ENCODE peak calls at places on chromosomes 5 and 9, in seven cellular contexts. One of them, this sample, is unnamed.

GRCh38 chr5:133924221-133924920 is 44.1 kb downstream of the C5orf15 start:
- DNase-seq in memory B cell: no peak
- DNase-seq in fibroblast of mammary gland: no peak
- DNase-seq in skeletal muscle cell: no peak
- DNase-seq in kidney epithelial cell: no peak
- DNase-seq in activated CD8-positive, alpha-beta T cell treated with anti-CD3 and anti-CD28 coated beads for 36 hours: no peak
- DNase-seq in T-helper 1 cell: no peak
- DNase-seq in this sample: no peak

GRCh38 chr9:133734600-133735414 is 3.3 kb downstream of the SARDH start:
- DNase-seq in fibroblast of mammary gland: no peak
- DNase-seq in kidney epithelial cell: no peak
- DNase-seq in memory B cell: no peak
- DNase-seq in skeletal muscle cell: no peak
- DNase-seq in T-helper 1 cell: no peak
- DNase-seq in activated CD8-positive, alpha-beta T cell treated with anti-CD3 and anti-CD28 coated beads for 36 hours: no peak
- DNase-seq in this sample: no peak

GRCh38 chr5:72108200-72109050 is 1.1 kb downstream of the MAP1B start:
- DNase-seq in skeletal muscle cell: no peak
- DNase-seq in activated CD8-positive, alpha-beta T cell treated with anti-CD3 and anti-CD28 coated beads for 36 hours: peak; percentile 14
- DNase-seq in fibroblast of mammary gland: peak; percentile 61
- DNase-seq in T-helper 1 cell: no peak
- DNase-seq in memory B cell: no peak
- DNase-seq in kidney epithelial cell: no peak
- DNase-seq in this sample: peak; percentile 30

GRCh38 chr9:133255371-133255940 is 19.5 kb downstream of the ABO start:
- DNase-seq in activated CD8-positive, alpha-beta T cell treated with anti-CD3 and anti-CD28 coated beads for 36 hours: no peak
- DNase-seq in kidney epithelial cell: no peak
- DNase-seq in T-helper 1 cell: no peak
- DNase-seq in memory B cell: no peak
- DNase-seq in skeletal muscle cell: no peak
- DNase-seq in fibroblast of mammary gland: no peak
- DNase-seq in this sample: no peak

GRCh38 chr5:159112436-159112835 is 12.7 kb upstream of the EBF1 start:
- DNase-seq in kidney epithelial cell: no peak
- DNase-seq in memory B cell: no peak
- DNase-seq in activated CD8-positive, alpha-beta T cell treated with anti-CD3 and anti-CD28 coated beads for 36 hours: no peak
- DNase-seq in fibroblast of mammary gland: no peak
- DNase-seq in T-helper 1 cell: no peak
- DNase-seq in skeletal muscle cell: no peak
- DNase-seq in this sample: no peak

GRCh38 chr9:129889461-129889935 is 54.2 kb downstream of the USP20 start:
- DNase-seq in memory B cell: no peak
- DNase-seq in activated CD8-positive, alpha-beta T cell treated with anti-CD3 and anti-CD28 coated beads for 36 hours: peak; percentile 58
- DNase-seq in skeletal muscle cell: no peak
- DNase-seq in fibroblast of mammary gland: no peak
- DNase-seq in T-helper 1 cell: no peak
- DNase-seq in kidney epithelial cell: no peak
- DNase-seq in this sample: no peak

GRCh38 chr9:132590037-132590317 is 7.6 kb downstream of the BARHL1 start:
- DNase-seq in T-helper 1 cell: no peak
- DNase-seq in skeletal muscle cell: no peak
- DNase-seq in activated CD8-positive, alpha-beta T cell treated with anti-CD3 and anti-CD28 coated beads for 36 hours: no peak
- DNase-seq in kidney epithelial cell: no peak
- DNase-seq in fibroblast of mammary gland: no peak
- DNase-seq in memory B cell: no peak
- DNase-seq in this sample: no peak

GRCh38 chr5:141003791-141004601 is 37.7 kb downstream of the PCDHAC2 start:
- DNase-seq in skeletal muscle cell: no peak
- DNase-seq in kidney epithelial cell: peak; percentile 58
- DNase-seq in activated CD8-positive, alpha-beta T cell treated with anti-CD3 and anti-CD28 coated beads for 36 hours: no peak
- DNase-seq in memory B cell: no peak
- DNase-seq in T-helper 1 cell: no peak
- DNase-seq in fibroblast of mammary gland: no peak
- DNase-seq in this sample: no peak

GRCh38 chr5:177520271-177520670 is 3.5 kb upstream of the DDX41 start:
- DNase-seq in kidney epithelial cell: no peak
- DNase-seq in activated CD8-positive, alpha-beta T cell treated with anti-CD3 and anti-CD28 coated beads for 36 hours: no peak
- DNase-seq in T-helper 1 cell: no peak
- DNase-seq in fibroblast of mammary gland: no peak
- DNase-seq in memory B cell: no peak
- DNase-seq in skeletal muscle cell: no peak
- DNase-seq in this sample: no peak

GRCh38 chr9:69215774-69216482 is 41.9 kb downstream of the TJP2 start:
- DNase-seq in skeletal muscle cell: no peak
- DNase-seq in activated CD8-positive, alpha-beta T cell treated with anti-CD3 and anti-CD28 coated beads for 36 hours: no peak
- DNase-seq in kidney epithelial cell: no peak
- DNase-seq in T-helper 1 cell: no peak
- DNase-seq in fibroblast of mammary gland: no peak
- DNase-seq in memory B cell: no peak
- DNase-seq in this sample: no peak

GRCh38 chr5:110054240-110054639 is 364.5 kb downstream of the MAN2A1 start:
- DNase-seq in activated CD8-positive, alpha-beta T cell treated with anti-CD3 and anti-CD28 coated beads for 36 hours: peak; percentile 89
- DNase-seq in kidney epithelial cell: peak; percentile 23
- DNase-seq in T-helper 1 cell: peak; percentile 69
- DNase-seq in fibroblast of mammary gland: peak; percentile 88
- DNase-seq in skeletal muscle cell: peak; percentile 66
- DNase-seq in memory B cell: peak; percentile 0
- DNase-seq in this sample: no peak

GRCh38 chr9:129010267-129010975 is 17.7 kb downstream of the SH3GLB2 start:
- DNase-seq in fibroblast of mammary gland: no peak
- DNase-seq in T-helper 1 cell: no peak
- DNase-seq in kidney epithelial cell: no peak
- DNase-seq in activated CD8-positive, alpha-beta T cell treated with anti-CD3 and anti-CD28 coated beads for 36 hours: no peak
- DNase-seq in memory B cell: no peak
- DNase-seq in skeletal muscle cell: no peak
- DNase-seq in this sample: no peak

GRCh38 chr9:115013998-115014397 is 83.6 kb upstream of the TNFSF8 start:
- DNase-seq in memory B cell: peak; percentile 74
- DNase-seq in activated CD8-positive, alpha-beta T cell treated with anti-CD3 and anti-CD28 coated beads for 36 hours: peak; percentile 80
- DNase-seq in fibroblast of mammary gland: peak; percentile 84
- DNase-seq in skeletal muscle cell: peak; percentile 37
- DNase-seq in kidney epithelial cell: no peak
- DNase-seq in T-helper 1 cell: peak; percentile 77
- DNase-seq in this sample: peak; percentile 40

GRCh38 chr9:87342743-87343142 is 154.9 kb upstream of the DAPK1 start:
- DNase-seq in memory B cell: no peak
- DNase-seq in fibroblast of mammary gland: peak; percentile 54
- DNase-seq in kidney epithelial cell: no peak
- DNase-seq in skeletal muscle cell: no peak
- DNase-seq in T-helper 1 cell: no peak
- DNase-seq in activated CD8-positive, alpha-beta T cell treated with anti-CD3 and anti-CD28 coated beads for 36 hours: no peak
- DNase-seq in this sample: no peak

GRCh38 chr5:41751867-41752266 is 118.4 kb downstream of the OXCT1 start:
- DNase-seq in T-helper 1 cell: no peak
- DNase-seq in activated CD8-positive, alpha-beta T cell treated with anti-CD3 and anti-CD28 coated beads for 36 hours: no peak
- DNase-seq in kidney epithelial cell: no peak
- DNase-seq in fibroblast of mammary gland: no peak
- DNase-seq in memory B cell: no peak
- DNase-seq in skeletal muscle cell: no peak
- DNase-seq in this sample: no peak

GRCh38 chr5:134142806-134143205 is 28.3 kb downstream of the TCF7 start:
- DNase-seq in memory B cell: no peak
- DNase-seq in activated CD8-positive, alpha-beta T cell treated with anti-CD3 and anti-CD28 coated beads for 36 hours: no peak
- DNase-seq in T-helper 1 cell: peak; percentile 1
- DNase-seq in kidney epithelial cell: no peak
- DNase-seq in fibroblast of mammary gland: no peak
- DNase-seq in skeletal muscle cell: no peak
- DNase-seq in this sample: no peak

GRCh38 chr5:35852084-35852734 is 4.5 kb upstream of the IL7R start:
- DNase-seq in memory B cell: no peak
- DNase-seq in T-helper 1 cell: peak; percentile 21
- DNase-seq in kidney epithelial cell: no peak
- DNase-seq in fibroblast of mammary gland: peak; percentile 25
- DNase-seq in skeletal muscle cell: no peak
- DNase-seq in activated CD8-positive, alpha-beta T cell treated with anti-CD3 and anti-CD28 coated beads for 36 hours: peak; percentile 82
- DNase-seq in this sample: no peak

GRCh38 chr5:59107692-59108091 is 524.8 kb downstream of the RAB3C start:
- DNase-seq in memory B cell: no peak
- DNase-seq in fibroblast of mammary gland: peak; percentile 60
- DNase-seq in activated CD8-positive, alpha-beta T cell treated with anti-CD3 and anti-CD28 coated beads for 36 hours: no peak
- DNase-seq in skeletal muscle cell: peak; percentile 76
- DNase-seq in T-helper 1 cell: no peak
- DNase-seq in kidney epithelial cell: no peak
- DNase-seq in this sample: no peak

GRCh38 chr5:84088996-84089395 is 295.7 kb downstream of the EDIL3 start:
- DNase-seq in activated CD8-positive, alpha-beta T cell treated with anti-CD3 and anti-CD28 coated beads for 36 hours: no peak
- DNase-seq in T-helper 1 cell: no peak
- DNase-seq in kidney epithelial cell: no peak
- DNase-seq in fibroblast of mammary gland: peak; percentile 42
- DNase-seq in skeletal muscle cell: no peak
- DNase-seq in memory B cell: no peak
- DNase-seq in this sample: no peak

GRCh38 chr9:136086213-136086881 is 8.7 kb downstream of the NACC2 start:
- DNase-seq in T-helper 1 cell: no peak
- DNase-seq in fibroblast of mammary gland: no peak
- DNase-seq in kidney epithelial cell: no peak
- DNase-seq in skeletal muscle cell: no peak
- DNase-seq in activated CD8-positive, alpha-beta T cell treated with anti-CD3 and anti-CD28 coated beads for 36 hours: peak; percentile 1
- DNase-seq in memory B cell: no peak
- DNase-seq in this sample: no peak

GRCh38 chr9:503881-504852 is 289.5 kb downstream of the DOCK8 start:
- DNase-seq in kidney epithelial cell: no peak
- DNase-seq in skeletal muscle cell: peak; percentile 5
- DNase-seq in activated CD8-positive, alpha-beta T cell treated with anti-CD3 and anti-CD28 coated beads for 36 hours: peak; percentile 70
- DNase-seq in T-helper 1 cell: peak; percentile 55
- DNase-seq in memory B cell: peak; percentile 81
- DNase-seq in fibroblast of mammary gland: peak; percentile 29
- DNase-seq in this sample: peak; percentile 78

GRCh38 chr9:5712651-5713360 is 83.9 kb downstream of the RIC1 start:
- DNase-seq in memory B cell: no peak
- DNase-seq in fibroblast of mammary gland: no peak
- DNase-seq in skeletal muscle cell: no peak
- DNase-seq in T-helper 1 cell: no peak
- DNase-seq in kidney epithelial cell: peak; percentile 73
- DNase-seq in activated CD8-positive, alpha-beta T cell treated with anti-CD3 and anti-CD28 coated beads for 36 hours: no peak
- DNase-seq in this sample: no peak

GRCh38 chr9:122286764-122287163 is 22.1 kb downstream of the MRRF start:
- DNase-seq in skeletal muscle cell: no peak
- DNase-seq in T-helper 1 cell: no peak
- DNase-seq in kidney epithelial cell: no peak
- DNase-seq in fibroblast of mammary gland: no peak
- DNase-seq in activated CD8-positive, alpha-beta T cell treated with anti-CD3 and anti-CD28 coated beads for 36 hours: no peak
- DNase-seq in memory B cell: peak; percentile 5
- DNase-seq in this sample: no peak

GRCh38 chr9:19408316-19408692 is 505 bp upstream of the ACER2 start:
- DNase-seq in activated CD8-positive, alpha-beta T cell treated with anti-CD3 and anti-CD28 coated beads for 36 hours: peak; percentile 8
- DNase-seq in T-helper 1 cell: no peak
- DNase-seq in kidney epithelial cell: no peak
- DNase-seq in skeletal muscle cell: no peak
- DNase-seq in memory B cell: no peak
- DNase-seq in fibroblast of mammary gland: no peak
- DNase-seq in this sample: peak; percentile 18

GRCh38 chr5:164224772-164225171 is 719.4 kb downstream of the MAT2B start:
- DNase-seq in skeletal muscle cell: no peak
- DNase-seq in kidney epithelial cell: no peak
- DNase-seq in T-helper 1 cell: no peak
- DNase-seq in memory B cell: no peak
- DNase-seq in activated CD8-positive, alpha-beta T cell treated with anti-CD3 and anti-CD28 coated beads for 36 hours: no peak
- DNase-seq in fibroblast of mammary gland: no peak
- DNase-seq in this sample: no peak

This sample was measured in GM12892.